ENCODE peak calls at places on chromosomes 13 and 19, in ten cellular contexts. D is stimulated activated CD4-positive, alpha-beta T cell treated with anti-CD3 and anti-CD28 coated beads, Interleukin-12 subunit alpha, Interleukin-12 subunit beta, amount 100 ng/mL, for 4 hours; A is T-cell; Y is activated T-helper 1 cell treated with anti-CD3 and anti-CD28 coated beads, Interleukin-12 subunit alpha, Interleukin-12 subunit beta, Interleukin-2, Interleukin-4 antibody, amounts not matched to agents 30 ng/mL and 10 ng/mL and 1 ng/mL, durations not matched to agents 14 hours and 24 hours and 36 hours; M is stimulated activated CD8-positive, alpha-beta memory T cell treated with anti-CD3 and anti-CD28 coated beads, Interleukin-4, amount 100 ng/mL, for 4 hours; X is NCI-H345; L is mucosa of gallbladder; E is esophagus squamous epithelium; O is NCI-H1436; S is NCI-H774. G is an unnamed sample.

GRCh38 chr13:67410645-67411044 is 180.5 kb upstream of the PCDH9 start:
- DNase-seq in D (no peak), A (no peak), Y (no peak), M (no peak), X (no peak), L (no peak), E (no peak), O (no peak), S (no peak), G (no peak)

GRCh38 chr19:1042689-1043511 is 3.0 kb downstream of the ABCA7 start:
- DNase-seq in D (no peak), A (no peak), Y (no peak), M (no peak), X (peak), L (no peak), E (no peak), O (no peak), S (no peak), G (no peak)

GRCh38 chr19:36028313-36029041 is 4.2 kb downstream of the CLIP3 start:
- DNase-seq in D (no peak), A (no peak), Y (no peak), M (no peak), X (no peak), L (no peak), E (no peak), O (no peak), S (no peak), G (no peak)

GRCh38 chr13:26529441-26529840 is 28.0 kb upstream of the WASF3 start:
- DNase-seq in D (peak), A (no peak), Y (no peak), M (no peak), X (no peak), L (peak), E (no peak), O (no peak), S (no peak), G (peak)

GRCh38 chr13:27403252-27403678 is 21.2 kb upstream of the GTF3A start:
- DNase-seq in D (no peak), A (no peak), Y (no peak), M (no peak), X (no peak), L (no peak), E (no peak), O (no peak), S (no peak), G (peak)

GRCh38 chr19:45613926-45614725 is 12.1 kb upstream of the GPR4 start:
- DNase-seq in D (no peak), A (no peak), Y (peak), M (no peak), X (no peak), L (peak), E (no peak), O (no peak), S (no peak), G (peak)

GRCh38 chr19:14315433-14315832 is 65.8 kb upstream of the ADGRE5 start:
- DNase-seq in D (no peak), A (no peak), Y (no peak), M (no peak), X (no peak), L (no peak), E (no peak), O (no peak), S (no peak), G (no peak)

GRCh38 chr19:1400281-1401137 is 833 bp downstream of the GAMT start:
- DNase-seq in D (no peak), A (no peak), Y (no peak), M (no peak), X (peak), L (no peak), E (no peak), O (peak), S (no peak), G (peak)

GRCh38 chr13:73329355-73329754 is 270.6 kb downstream of the KLF5 start:
- DNase-seq in D (no peak), A (no peak), Y (no peak), M (no peak), X (peak), L (no peak), E (no peak), O (no peak), S (no peak), G (no peak)